ENCODE peak calls at places on chromosomes 4 and X, in five cellular contexts. K, I, P, V and G are unnamed samples.

GRCh38 chrX:13165747-13166146 is 121.3 kb upstream of the FAM9C start:
- DNase-seq in V (no peak), P (no peak), I (no peak), K (no peak), G (no peak)

GRCh38 chrX:65866146-65866545 is 173.7 kb downstream of the VSIG4 start:
- DNase-seq in K (no peak), V (no peak), I (peak; percentile 5), P (no peak), G (no peak)

GRCh38 chr4:185566972-185567749 is 31.9 kb upstream of the PDLIM3 start:
- DNase-seq in I (peak; percentile 36), V (no peak), P (peak; percentile 15), K (peak; percentile 29), G (no peak)

GRCh38 chr4:113539408-113539807 is 222.1 kb downstream of the CAMK2D start:
- DNase-seq in P (no peak), I (peak; percentile 82), V (no peak), K (no peak), G (no peak)

GRCh38 chr4:6357476-6357875 is 87.8 kb downstream of the WFS1 start:
- DNase-seq in V (no peak), K (no peak), I (no peak), P (no peak), G (no peak)

GRCh38 chrX:115362334-115363095 is 73.0 kb downstream of the LUZP4 start:
- DNase-seq in I (no peak), V (no peak), K (no peak), P (no peak), G (no peak)

GRCh38 chrX:118251251-118251650 is 94.7 kb upstream of the WDR44 start:
- DNase-seq in I (no peak), K (no peak), P (no peak), V (no peak), G (no peak)

GRCh38 chr4:13701937-13702446 is 74.5 kb upstream of the BOD1L1 start:
- DNase-seq in P (no peak), V (no peak), I (peak; percentile 89), K (no peak), G (no peak)

GRCh38 chr4:146633471-146633800 is 5.3 kb upstream of the POU4F2 start:
- DNase-seq in V (no peak), K (no peak), I (no peak), P (no peak), G (no peak)

GRCh38 chr4:84218002-84218401 is 281.1 kb downstream of the NKX6-1 start:
- DNase-seq in P (no peak), V (no peak), I (no peak), K (no peak), G (no peak)

GRCh38 chr4:152278172-152278504 is 257.8 kb downstream of the FBXW7 start:
- DNase-seq in K (no peak), P (no peak), I (no peak), V (no peak), G (no peak)

GRCh38 chr4:29051381-29051965 is 1668.7 kb upstream of the PCDH7 start:
- DNase-seq in K (no peak), P (no peak), V (no peak), I (peak; percentile 55), G (no peak)

GRCh38 chrX:153476628-153477027 is 6.3 kb upstream of the HAUS7 start:
- DNase-seq in P (no peak), K (peak; percentile 59), I (no peak), V (no peak), G (no peak)

GRCh38 chr4:25011135-25011866 is 19.4 kb downstream of the LGI2 start:
- DNase-seq in I (no peak), P (no peak), V (no peak), K (no peak), G (no peak)

GRCh38 chr4:131052646-131053045 is 1956.7 kb downstream of the C4orf33 start:
- DNase-seq in P (no peak), I (peak; percentile 33), V (no peak), K (no peak), G (no peak)

GRCh38 chr4:159508917-159509500 is 406.1 kb downstream of the RAPGEF2 start:
- DNase-seq in P (no peak), V (no peak), I (no peak), K (no peak), G (no peak)

GRCh38 chrX:136646602-136647239 is 1.2 kb upstream of the CD40LG start:
- DNase-seq in I (no peak), K (no peak), P (no peak), V (no peak), G (no peak)

GRCh38 chrX:140299411-140299810 is 205.5 kb downstream of the SOX3 start:
- DNase-seq in K (no peak), I (no peak), V (no peak), P (no peak), G (no peak)

GRCh38 chrX:13223868-13224555 is 95.8 kb downstream of the ATXN3L start:
- DNase-seq in K (no peak), I (peak; percentile 89), V (peak; percentile 27), P (no peak), G (peak; percentile 27)

GRCh38 chr4:79638735-79639134 is 230.7 kb upstream of the GK2 start:
- DNase-seq in K (no peak), V (no peak), I (no peak), P (no peak), G (no peak)

GRCh38 chr4:95355021-95355420 is 193.8 kb downstream of the UNC5C start:
- DNase-seq in I (no peak), P (no peak), V (no peak), K (no peak), G (no peak)

GRCh38 chrX:39896951-39897740 is 200.6 kb downstream of the BCOR start:
- DNase-seq in I (peak; percentile 78), K (peak; percentile 37), V (no peak), P (peak; percentile 48), G (no peak)

GRCh38 chr4:177109769-177110168 is 199.9 kb upstream of the NEIL3 start:
- DNase-seq in P (no peak), I (no peak), K (no peak), V (no peak), G (no peak)

GRCh38 chrX:44462851-44463250 is 79.8 kb downstream of the FUNDC1 start:
- DNase-seq in P (no peak), K (no peak), I (no peak), V (no peak), G (no peak)

GRCh38 chrX:119552508-119552907 is 12.7 kb downstream of the STEEP1 start:
- DNase-seq in K (no peak), P (no peak), V (no peak), I (peak; percentile 66), G (no peak)

GRCh38 chr4:175263537-175263936 is 345.4 kb downstream of the ADAM29 start:
- DNase-seq in K (no peak), P (no peak), I (no peak), V (no peak), G (no peak)

GRCh38 chr4:130359537-130359936 is 1263.6 kb downstream of the C4orf33 start:
- DNase-seq in V (no peak), P (no peak), K (no peak), I (peak; percentile 36), G (no peak)

GRCh38 chrX:150731795-150732194 is 38.6 kb downstream of the MTMR1 start:
- DNase-seq in P (no peak), K (no peak), V (no peak), I (peak; percentile 83), G (no peak)

GRCh38 chr4:159446266-159446976 is 343.5 kb downstream of the RAPGEF2 start:
- DNase-seq in V (peak; percentile 18), P (peak; percentile 36), K (no peak), I (peak; percentile 78), G (peak; percentile 36)

GRCh38 chrX:120419465-120419864 is 49.6 kb downstream of the LAMP2 start:
- DNase-seq in P (no peak), I (no peak), V (no peak), K (no peak), G (no peak)

GRCh38 chrX:148588649-148589310 is 88.4 kb downstream of the AFF2 start:
- DNase-seq in P (no peak), I (peak; percentile 33), K (no peak), V (no peak), G (no peak)
- TF ChIP-seq CTCF in P (no peak), I (no peak), K (no peak), V (no peak), G (no peak)

DNA sequence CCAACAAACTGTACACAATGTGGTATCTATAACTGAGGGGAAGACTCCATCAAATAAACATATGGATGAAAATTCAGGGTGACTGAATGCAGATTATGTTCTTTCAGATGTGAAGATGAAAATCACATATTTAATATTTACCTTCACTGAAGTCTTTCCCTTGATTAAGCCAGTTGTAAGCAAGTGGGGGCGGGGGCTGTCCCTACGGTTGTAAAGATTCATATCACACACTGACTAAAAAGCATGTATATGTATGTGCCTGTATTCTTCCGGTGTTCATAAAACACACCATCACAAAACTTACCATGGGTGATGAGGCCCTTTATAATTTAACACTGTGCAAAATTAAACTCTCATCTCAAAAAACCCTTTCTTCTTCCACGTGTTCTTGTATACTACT is 1.3 kb downstream of the TAB3 start:
- DNase-seq in I (no peak), P (no peak), V (no peak), K (no peak), G (no peak)
- H3K4me3 ChIP-seq in I (peak overlapping the region; percentile 64), P (peak overlapping the region; percentile 76), V (no peak overlapping the region), K (peak overlapping the region; percentile 86), G (peak overlapping the region; percentile 64)

GRCh38 chrX:133840415-133840814 is 145.0 kb downstream of the GPC3 start:
- DNase-seq in K (no peak), P (no peak), I (no peak), V (no peak), G (no peak)

DNA sequence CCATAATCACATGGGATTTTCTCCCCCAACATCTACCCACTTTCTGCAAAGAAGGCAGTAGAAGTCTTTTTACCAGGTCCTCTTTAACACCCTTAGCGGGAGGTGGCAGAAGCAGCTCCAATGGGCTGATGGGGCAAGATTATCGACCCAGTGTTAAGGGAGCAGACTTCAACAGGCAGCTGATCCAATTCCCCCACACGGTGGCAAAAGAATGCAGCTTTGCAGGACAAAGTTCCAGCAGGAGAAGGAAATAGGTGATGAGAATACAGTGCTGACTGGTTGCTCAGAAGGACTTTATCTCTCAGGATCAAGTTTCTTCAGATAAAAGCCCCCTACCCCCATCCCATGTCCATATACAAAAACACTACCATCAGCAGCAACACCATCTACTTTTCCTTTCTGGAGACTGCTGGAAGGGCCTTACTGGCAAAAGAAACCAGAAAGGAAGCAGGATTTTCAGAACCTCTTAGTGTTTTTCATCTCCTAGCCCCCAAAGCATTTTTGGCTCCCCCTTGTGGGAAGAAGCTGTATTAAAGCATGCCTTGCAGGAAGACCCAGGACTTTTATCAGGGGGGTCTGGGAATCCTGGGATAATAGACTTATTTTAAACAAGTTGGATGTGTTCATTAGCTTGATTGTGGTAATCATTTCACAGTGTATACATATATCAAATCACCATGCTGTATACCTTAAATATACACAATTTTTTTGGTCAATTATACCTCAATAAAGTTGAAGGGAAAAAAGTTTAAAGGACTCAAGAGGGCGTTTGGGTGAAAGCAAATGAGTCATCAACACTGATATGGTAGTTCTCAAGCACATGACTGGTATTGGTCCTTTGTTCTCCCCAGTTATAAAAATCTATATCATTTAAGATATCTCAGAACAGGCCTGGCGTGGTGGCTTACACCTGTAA is 146.4 kb downstream of the GPC3 start:
- DNase-seq in P (no peak), V (peak; percentile 50), I (peak; percentile 24), K (no peak), G (no peak)
- TF ChIP-seq CTCF in P (peak; percentile 9), V (peak; percentile 56), I (peak; percentile 53), K (peak; percentile 59), G (peak; percentile 37)

GRCh38 chr4:54149323-54149722 is 49.4 kb downstream of the GSX2 start:
- DNase-seq in K (no peak), I (no peak), V (no peak), P (no peak), G (no peak)
- H3K4me3 ChIP-seq in K (no peak overlapping the region), I (no peak overlapping the region), V (no peak overlapping the region), P (no peak overlapping the region), G (no peak overlapping the region)